ENCODE peak calls at places on chromosomes 11 and 22, in four cellular contexts. A is sciatic nerve; P is AG04450; Q is activated CD4-positive, alpha-beta T cell treated with anti-CD3 and anti-CD28 coated beads for 1 hour. J is an unnamed sample.

GRCh38 chr11:68524681-68525080 is 64.1 kb downstream of the PPP6R3 start:
- DNase-seq in A (no peak), Q (no peak), P (no peak), J (no peak)

GRCh38 chr22:22463855-22464540 is 44.5 kb downstream of the ZNF280B start:
- DNase-seq in A (no peak), Q (peak; percentile 9), P (peak; percentile 34), J (peak; percentile 61)

GRCh38 chr11:73215191-73216134 is 2.6 kb upstream of the P2RY2 start:
- DNase-seq in Q (no peak), A (no peak), P (no peak), J (no peak)

GRCh38 chr11:6431861-6432260 is 8.9 kb downstream of the HPX start:
- DNase-seq in Q (no peak), P (no peak), A (no peak), J (peak; percentile 94)

GRCh38 chr11:122505304-122506006 is 150.1 kb upstream of the UBASH3B start:
- DNase-seq in A (peak; percentile 92), Q (peak; percentile 15), P (peak; percentile 81), J (peak; percentile 90)

GRCh38 chr22:32717337-32718240 is 83.9 kb upstream of the TIMP3 start:
- DNase-seq in Q (no peak), A (no peak), P (peak; percentile 70), J (no peak)

GRCh38 chr11:85752890-85753581 is 57.9 kb downstream of the SYTL2 start:
- DNase-seq in P (no peak), A (no peak), Q (peak; percentile 82), J (no peak)

GRCh38 chr11:59012942-59013256 is 73.2 kb upstream of the GLYATL1B start:
- DNase-seq in A (no peak), P (no peak), Q (no peak), J (no peak)

GRCh38 chr11:96169250-96169649 is 173.7 kb downstream of the MAML2 start:
- DNase-seq in P (no peak), Q (no peak), A (no peak), J (no peak)

GRCh38 chr11:106761745-106762144 is 256.5 kb downstream of the GUCY1A2 start:
- DNase-seq in P (no peak), A (no peak), Q (no peak), J (no peak)

GRCh38 chr11:81237139-81237538 is 1496.5 kb downstream of the FAM181B start:
- DNase-seq in Q (no peak), A (no peak), P (no peak), J (peak; percentile 22)

GRCh38 chr11:69682221-69682620 is 7.1 kb upstream of the LTO1 start:
- DNase-seq in Q (no peak), A (no peak), P (no peak), J (peak; percentile 62)

GRCh38 chr11:68311155-68312116 is 955 bp upstream of the LRP5 start:
- DNase-seq in Q (no peak), A (no peak), P (no peak), J (no peak)

J was measured in RPMI7951.